ENCODE peak calls at places on chromosomes 12 and 14, in six cellular contexts. V is mesenchymal stem cell, Y is neuronal stem cell, N is H9, E is mesendoderm, F is H1. I is an unnamed sample.
A peak's percentile ranks its signal among the peaks of the same experiment; 100 is the strongest.

GRCh38 chr14:30872602-30873001 is 1.8 kb upstream of the COCH start:
- DNase-seq in F (no peak), Y (no peak), E (peak; percentile 58), V (no peak), N (no peak), I (no peak)

GRCh38 chr12:132237772-132238486 is 91.5 kb downstream of the GALNT9 start:
- DNase-seq in V (no peak), N (no peak), F (no peak), E (no peak), Y (no peak), I (no peak)

GRCh38 chr12:85182699-85183098 is 97.3 kb upstream of the ALX1 start:
- DNase-seq in V (no peak), E (no peak), Y (no peak), F (no peak), N (no peak), I (no peak)

GRCh38 chr12:50828121-50828520 is 14.6 kb upstream of the TMPRSS12 start:
- DNase-seq in F (no peak), E (no peak), Y (no peak), V (no peak), N (no peak), I (no peak)

GRCh38 chr12:116074686-116075085 is 202.8 kb downstream of the MED13L start:
- DNase-seq in F (no peak), N (no peak), E (peak; percentile 19), V (no peak), Y (no peak), I (no peak)

GRCh38 chr12:105331805-105332251 is 1.3 kb downstream of the C12orf75 start:
- DNase-seq in V (no peak), E (peak; percentile 54), F (no peak), N (peak; percentile 48), Y (no peak), I (no peak)

GRCh38 chr14:87312138-87312537 is 680.8 kb downstream of the GALC start:
- DNase-seq in V (no peak), F (no peak), N (no peak), E (peak; percentile 18), Y (no peak), I (no peak)

GRCh38 chr12:112166051-112167015 is 41.0 kb downstream of the TRAFD1 start:
- DNase-seq in E (no peak), F (no peak), Y (no peak), N (no peak), V (no peak), I (no peak)

GRCh38 chr14:53979747-53980642 is 23.4 kb upstream of the BMP4 start:
- DNase-seq in Y (no peak), N (peak; percentile 67), E (peak; percentile 96), F (no peak), V (peak; percentile 87), I (peak; percentile 60)

GRCh38 chr14:91924871-91925726 is 22.4 kb downstream of the FBLN5 start:
- DNase-seq in V (no peak), F (peak; percentile 48), N (no peak), E (no peak), Y (no peak), I (no peak)

GRCh38 chr14:75793806-75794205 is 132.8 kb downstream of the TTLL5 start:
- DNase-seq in E (no peak), V (no peak), F (no peak), N (no peak), Y (no peak), I (peak; percentile 20)

GRCh38 chr14:20477211-20477876 is 8.1 kb downstream of the PNP start:
- DNase-seq in N (no peak), Y (no peak), E (peak; percentile 65), F (no peak), V (peak; percentile 76), I (peak; percentile 73)

GRCh38 chr14:104299993-104300761 is 161.8 kb downstream of the KIF26A start:
- DNase-seq in N (no peak), F (no peak), V (no peak), E (peak; percentile 13), Y (no peak), I (no peak)

GRCh38 chr12:113422030-113422900 is at the start of gene SDSL:
- DNase-seq in F (no peak), N (peak; percentile 60), Y (peak; percentile 21), E (peak; percentile 81), V (peak; percentile 86), I (peak; percentile 80)

GRCh38 chr14:89061696-89062095 is 237.2 kb downstream of the TTC8 start:
- DNase-seq in V (peak; percentile 2), N (no peak), Y (no peak), F (no peak), E (peak; percentile 84), I (no peak)

GRCh38 chr12:5546616-5547015 is 114.7 kb downstream of the NTF3 start:
- DNase-seq in N (no peak), V (peak; percentile 18), F (no peak), E (no peak), Y (no peak), I (peak; percentile 29)

GRCh38 chr12:75825686-75826085 is 205.9 kb downstream of the PHLDA1 start:
- DNase-seq in V (peak; percentile 72), N (no peak), F (no peak), Y (no peak), E (no peak), I (peak; percentile 86)

GRCh38 chr12:110180591-110181005 is 56.4 kb downstream of the IFT81 start:
- DNase-seq in F (no peak), E (no peak), N (no peak), Y (no peak), V (no peak), I (peak; percentile 51)

GRCh38 chr12:60201891-60202290 is 606.1 kb downstream of the SLC16A7 start:
- DNase-seq in F (no peak), Y (no peak), E (no peak), N (no peak), V (no peak), I (peak; percentile 28)

GRCh38 chr14:34466691-34467090 is 4.7 kb upstream of the SPTSSA start:
- DNase-seq in E (no peak), N (no peak), V (no peak), F (no peak), Y (no peak), I (no peak)

GRCh38 chr12:107760207-107760816 is 625 bp downstream of the PRDM4 start:
- DNase-seq in N (peak; percentile 65), E (peak; percentile 56), V (peak; percentile 41), Y (peak; percentile 17), F (peak; percentile 67), I (peak; percentile 12)

GRCh38 chr14:28142400-28143015 is 624.1 kb upstream of the FOXG1 start:
- DNase-seq in E (peak; percentile 22), V (no peak), Y (no peak), F (no peak), N (no peak), I (no peak)

GRCh38 chr14:34053666-34054065 is 102.8 kb upstream of the EGLN3 start:
- DNase-seq in E (no peak), F (no peak), N (no peak), Y (no peak), V (no peak), I (no peak)

GRCh38 chr12:59040651-59041050 is 120.3 kb upstream of the LRIG3 start:
- DNase-seq in Y (peak; percentile 62), F (no peak), E (peak; percentile 74), N (no peak), V (peak; percentile 84), I (peak; percentile 94)

GRCh38 chr12:3073438-3074255 is 3.5 kb upstream of the TSPAN9 start:
- DNase-seq in V (peak; percentile 79), F (peak; percentile 96), N (peak; percentile 93), E (peak; percentile 83), Y (peak; percentile 81), I (peak; percentile 92)

GRCh38 chr12:2083561-2083960 is 30.8 kb downstream of the CACNA1C start:
- DNase-seq in F (no peak), N (no peak), E (no peak), V (no peak), Y (no peak), I (no peak)

GRCh38 chr14:89826581-89826980 is 127.9 kb downstream of the EFCAB11 start:
- DNase-seq in F (no peak), N (no peak), Y (no peak), V (peak; percentile 49), E (peak; percentile 64), I (peak; percentile 22)

GRCh38 chr14:64574370-64575115 is 24.8 kb downstream of the PPP1R36 start:
- DNase-seq in N (no peak), E (no peak), V (no peak), F (peak; percentile 33), Y (no peak), I (no peak)

GRCh38 chr14:64572721-64573508 is 23.2 kb downstream of the PPP1R36 start:
- DNase-seq in F (no peak), E (peak; percentile 17), Y (no peak), V (no peak), N (no peak), I (peak; percentile 65)

GRCh38 chr14:64566651-64567122 is 16.9 kb downstream of the PPP1R36 start:
- DNase-seq in N (peak; percentile 36), V (no peak), Y (no peak), F (no peak), E (peak; percentile 30), I (no peak)

GRCh38 chr14:64563696-64564095 is 13.9 kb downstream of the PPP1R36 start:
- DNase-seq in F (no peak), E (no peak), V (no peak), Y (no peak), N (no peak), I (no peak)

GRCh38 chr14:64569108-64570045 is 19.6 kb downstream of the PPP1R36 start:
- DNase-seq in F (no peak), N (no peak), V (peak; percentile 91), Y (no peak), E (peak; percentile 84), I (peak; percentile 61)
- H3K4ac ChIP-seq in F (no peak overlapping the region), N (no peak overlapping the region), V (no peak overlapping the region), Y (no peak overlapping the region), E (no peak overlapping the region), I (no peak overlapping the region)

GRCh38 chr12:52082988-52083637 is 3.6 kb downstream of the SMIM41 start:
- DNase-seq in V (peak; percentile 68), Y (peak; percentile 68), E (peak; percentile 59), N (peak; percentile 71), F (peak; percentile 85), I (peak; percentile 71)
- H2BK15ac ChIP-seq in V (no peak overlapping the region), Y (peak overlapping the region; percentile 90), E (no peak overlapping the region), N (no peak overlapping the region), F (peak overlapping the region; percentile 84), I (peak overlapping the region; percentile 37)

GRCh38 chr12:8697120-8697475 is 693 bp upstream of the RIMKLB start:
- DNase-seq in V (peak; percentile 57), F (no peak), E (peak; percentile 81), N (peak; percentile 50), Y (no peak), I (peak; percentile 27)
- H3K4ac ChIP-seq in V (peak overlapping the region; percentile 79), F (peak overlapping the region; percentile 57), E (peak overlapping the region; percentile 10), N (no peak overlapping the region), Y (no peak overlapping the region), I (no peak overlapping the region)

DNA sequence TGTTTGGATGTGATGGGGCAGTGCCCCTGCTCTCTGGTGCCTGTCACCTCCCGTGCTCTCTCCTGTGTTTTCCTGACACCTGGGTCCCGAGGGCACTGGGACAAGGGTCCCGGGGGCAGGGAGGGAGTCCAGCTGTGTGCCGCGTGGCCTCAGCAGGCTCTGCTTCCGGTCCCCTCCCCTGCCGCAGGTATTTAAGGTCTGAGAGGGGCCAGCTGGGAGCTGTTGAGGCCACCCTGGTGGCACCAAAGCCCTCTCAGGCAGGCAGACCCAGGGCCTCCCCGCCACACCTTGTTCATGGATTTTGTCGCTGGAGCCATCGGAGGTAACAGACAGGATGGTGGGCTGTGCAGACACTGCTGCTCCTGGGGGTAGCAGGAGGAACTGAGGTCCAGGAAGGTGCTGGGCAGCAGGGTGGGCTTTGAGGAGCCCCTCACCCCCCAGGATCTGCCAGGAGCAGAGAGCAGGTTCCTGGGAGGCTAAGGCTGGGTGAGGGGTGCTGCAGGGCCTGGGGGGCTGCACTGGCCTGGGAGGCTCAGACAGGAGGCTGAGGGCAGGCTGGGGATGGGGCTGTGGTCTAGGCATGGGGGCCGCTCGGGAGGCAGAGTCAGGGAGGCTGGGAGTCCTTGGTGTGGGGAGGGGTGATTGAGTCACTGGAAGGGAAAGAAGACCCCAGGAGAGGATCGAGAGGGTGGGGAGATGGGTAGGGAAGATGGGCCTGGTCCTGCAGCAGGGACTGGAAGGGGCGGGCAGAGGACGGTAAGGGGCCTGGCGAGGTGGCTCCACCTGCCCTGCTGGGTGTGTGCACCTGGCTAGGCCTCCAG is at the start of gene SLC25A47:
- DNase-seq in E (no peak), Y (no peak), F (no peak), N (no peak), V (no peak), I (no peak)
- H2BK15ac ChIP-seq in E (no peak within 1 kb of the TSS), Y (peak within 1 kb of the TSS; percentile 91), F (peak within 1 kb of the TSS; percentile 8), N (no peak within 1 kb of the TSS), V (no peak within 1 kb of the TSS), I (no peak within 1 kb of the TSS)